ENCODE peak calls at places on chromosomes 5 and 9, in six cellular contexts. R is K562, I is astrocyte of the spinal cord, J is fibroblast of lung, C is HCT116, X is astrocyte of the cerebellum. H is an unnamed sample.

GRCh38 chr5:110441035-110441434 is 285.4 kb downstream of the TMEM232 start:
- DNase-seq in R (no peak), I (peak), J (peak), C (peak), X (peak), H (peak)

GRCh38 chr5:170746081-170746951 is 37.2 kb upstream of the GABRP start:
- DNase-seq in R (no peak), I (no peak), J (no peak), C (no peak), X (no peak), H (no peak)

GRCh38 chr5:54387659-54388232 is 67.8 kb upstream of the HSPB3 start:
- DNase-seq in R (no peak), I (peak), J (peak), C (no peak), X (no peak), H (no peak)

GRCh38 chr5:60943624-60944023 is 1.2 kb downstream of the ERCC8 start:
- DNase-seq in R (no peak), I (no peak), J (no peak), C (no peak), X (no peak), H (no peak)

GRCh38 chr9:77816641-77817341 is 168.7 kb upstream of the GNA14 start:
- DNase-seq in R (no peak), I (no peak), J (peak), C (no peak), X (no peak), H (no peak)

GRCh38 chr9:82923410-82924242 is 139.3 kb downstream of the RASEF start:
- DNase-seq in R (no peak), I (peak), J (no peak), C (no peak), X (peak), H (no peak)

GRCh38 chr9:136940526-136941230 is 3.9 kb downstream of the FBXW5 start:
- DNase-seq in R (no peak), I (no peak), J (no peak), C (no peak), X (no peak), H (no peak)

GRCh38 chr5:90949469-90950358 is 391.1 kb downstream of the ADGRV1 start:
- DNase-seq in R (no peak), I (no peak), J (no peak), C (no peak), X (no peak), H (no peak)

GRCh38 chr5:52799358-52799982 is 11.8 kb downstream of the ITGA1 start:
- DNase-seq in R (peak), I (peak), J (peak), C (no peak), X (no peak), H (peak)

GRCh38 chr9:93128715-93129224 is 5.3 kb downstream of the NINJ1 start:
- DNase-seq in R (no peak), I (no peak), J (no peak), C (no peak), X (no peak), H (no peak)

GRCh38 chr9:36470891-36471290 is 70.8 kb upstream of the RNF38 start:
- DNase-seq in R (no peak), I (peak), J (peak), C (no peak), X (no peak), H (no peak)

GRCh38 chr9:25421560-25421959 is 256.7 kb downstream of the TUSC1 start:
- DNase-seq in R (no peak), I (no peak), J (no peak), C (no peak), X (no peak), H (no peak)

GRCh38 chr5:87541033-87541432 is 128.3 kb upstream of the CCNH start:
- DNase-seq in R (no peak), I (peak), J (peak), C (peak), X (peak), H (peak)

GRCh38 chr9:113274474-113275146 is 762 bp downstream of the CDC26 start:
- DNase-seq in R (peak), I (peak), J (peak), C (peak), X (peak), H (peak)

GRCh38 chr5:179487145-179487544 is 63.2 kb upstream of the RUFY1 start:
- DNase-seq in R (no peak), I (no peak), J (no peak), C (no peak), X (no peak), H (no peak)

GRCh38 chr5:136311999-136312398 is 53.3 kb downstream of the TRPC7 start:
- DNase-seq in R (peak), I (no peak), J (no peak), C (no peak), X (no peak), H (no peak)

GRCh38 chr9:98191615-98192502 is 578 bp downstream of the CORO2A start:
- DNase-seq in R (peak), I (no peak), J (no peak), C (no peak), X (no peak), H (no peak)

GRCh38 chr5:14914603-14915277 is 43.2 kb upstream of the ANKH start:
- DNase-seq in R (no peak), I (peak), J (peak), C (no peak), X (no peak), H (peak)

GRCh38 chr5:14914193-14914592 is 42.6 kb upstream of the ANKH start:
- DNase-seq in R (no peak), I (no peak), J (no peak), C (no peak), X (no peak), H (no peak)

GRCh38 chr5:14913141-14913540 is 41.6 kb upstream of the ANKH start:
- DNase-seq in R (no peak), I (peak), J (no peak), C (no peak), X (peak), H (peak)

GRCh38 chr5:14917719-14918118 is 46.1 kb upstream of the ANKH start:
- DNase-seq in R (no peak), I (peak), J (no peak), C (no peak), X (no peak), H (no peak)

DNA sequence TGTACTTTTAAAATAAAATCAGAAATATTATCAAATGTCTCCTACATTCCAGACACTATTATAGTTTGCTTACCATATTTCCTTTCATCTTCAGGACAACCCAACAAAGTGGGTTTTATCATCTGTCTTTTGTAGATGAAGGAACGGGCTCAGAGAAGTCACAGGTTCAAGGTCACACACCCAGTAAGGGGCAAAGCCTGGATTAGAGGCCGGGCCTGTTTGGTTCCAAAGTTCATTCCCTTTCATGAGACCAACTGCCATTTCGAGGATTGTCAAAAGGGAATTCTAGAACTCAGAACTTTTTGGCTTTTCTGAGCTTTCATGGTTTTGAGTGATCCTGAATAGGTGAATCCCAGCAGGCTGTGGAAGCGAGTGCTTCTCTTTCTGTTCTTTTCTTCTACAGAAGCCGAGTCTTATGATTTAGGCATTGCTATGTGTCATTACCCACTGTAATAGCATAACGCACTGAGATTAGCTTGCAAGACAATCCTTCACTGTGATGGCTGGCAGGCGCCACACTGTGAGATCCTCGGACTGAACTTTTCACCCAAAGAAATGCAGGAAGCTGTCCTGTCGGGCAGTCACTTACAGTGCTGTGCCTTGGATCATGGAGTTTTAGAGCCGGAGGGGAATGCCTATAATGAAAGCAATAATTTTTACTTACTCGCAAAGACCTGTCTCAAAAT is 43.9 kb upstream of the ANKH start:
- DNase-seq in R (no peak), I (peak), J (peak), C (no peak), X (no peak), H (no peak)
- H3K4me3 ChIP-seq in R (no peak), I (no peak), J (no peak), C (no peak), X (no peak), H (no peak)

GRCh38 chr9:117411547-117411946 is 3.3 kb downstream of the ASTN2 start:
- DNase-seq in R (peak), I (no peak), J (no peak), C (no peak), X (peak), H (no peak)
- TF ChIP-seq CTCF in R (peak), I (peak), J (peak), C (peak), X (peak), H (peak)

DNA sequence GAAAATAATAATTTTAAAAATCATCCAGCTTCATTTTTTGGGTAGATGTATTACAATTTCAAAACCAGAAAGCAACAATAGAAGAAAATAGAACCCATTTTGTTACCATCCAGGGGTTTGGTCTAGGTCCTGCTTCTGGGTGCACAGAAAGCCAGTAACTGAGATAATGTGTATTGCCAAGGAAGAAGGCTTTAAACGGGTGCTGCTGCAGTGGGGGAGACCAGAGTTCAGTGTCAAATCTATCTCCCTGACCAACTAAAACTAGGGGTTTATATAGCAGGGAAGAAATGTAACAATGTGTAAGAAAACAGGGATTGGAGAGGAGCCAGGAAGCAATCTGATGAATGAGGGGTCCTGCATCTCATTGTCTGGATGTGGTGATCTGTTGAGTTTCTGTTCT is 17.5 kb upstream of the MPDZ start:
- DNase-seq in R (no peak), I (no peak), J (no peak), C (no peak), X (no peak), H (no peak)
- H3K4me3 ChIP-seq in R (no peak), I (no peak), J (no peak), C (no peak), X (no peak), H (no peak)

GRCh38 chr5:29002481-29002880 is 1964.1 kb upstream of the CDH9 start:
- DNase-seq in R (no peak), I (no peak), J (no peak), C (no peak), X (no peak), H (no peak)

GRCh38 chr5:29001666-29002065 is 1963.3 kb upstream of the CDH9 start:
- DNase-seq in R (no peak), I (no peak), J (no peak), C (no peak), X (no peak), H (no peak)

DNA sequence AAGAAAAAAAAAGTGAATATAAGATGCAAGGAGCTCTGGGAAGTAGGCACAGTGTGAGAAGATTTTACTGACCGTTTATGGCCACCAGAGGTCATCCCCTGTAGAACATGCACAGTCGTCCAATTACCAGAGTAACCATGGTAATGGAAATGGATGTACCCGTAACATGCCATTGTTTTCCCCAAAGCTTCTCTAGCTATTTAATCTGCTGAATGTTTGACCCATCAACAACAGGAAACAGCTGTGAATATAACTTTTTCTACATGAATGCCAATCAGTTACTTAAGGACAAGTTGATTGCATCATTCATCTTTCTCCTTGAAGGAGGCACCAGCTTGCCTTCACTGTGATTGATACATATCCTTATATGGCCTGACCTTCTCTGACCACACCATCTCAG is 1967.0 kb upstream of the CDH9 start:
- DNase-seq in R (no peak), I (peak), J (no peak), C (no peak), X (no peak), H (no peak)
- TF ChIP-seq CTCF in R (no peak), I (peak), J (no peak), C (no peak), X (no peak), H (no peak)

DNA sequence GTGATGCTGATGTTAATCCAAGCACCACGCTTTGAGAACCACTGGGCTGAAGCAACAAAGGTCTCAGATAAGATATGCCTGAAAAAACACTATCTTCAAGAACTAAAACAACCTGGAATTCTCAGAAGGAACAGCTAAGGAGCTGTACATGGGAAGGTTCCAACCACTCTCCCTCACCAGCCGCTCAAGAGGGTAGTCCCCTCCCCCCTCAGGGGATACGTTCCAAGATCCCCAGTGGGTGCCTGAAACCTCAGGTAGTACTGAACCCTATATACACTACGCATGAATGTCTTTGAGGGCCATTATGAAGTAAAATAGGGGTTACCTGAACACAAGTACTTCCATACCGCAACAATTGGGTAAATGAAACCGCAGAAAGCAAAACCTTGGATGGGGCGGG is 1.9 kb downstream of the BOD1 start:
- DNase-seq in R (no peak), I (no peak), J (no peak), C (no peak), X (no peak), H (no peak)
- H3K4me3 ChIP-seq in R (no peak), I (no peak), J (peak), C (no peak), X (peak), H (no peak)

GRCh38 chr9:23493219-23493618 is 332.8 kb downstream of the ELAVL2 start:
- DNase-seq in R (no peak), I (no peak), J (no peak), C (no peak), X (no peak), H (no peak)
- TF ChIP-seq CTCF in R (no peak), I (no peak), J (no peak), C (no peak), X (no peak), H (no peak)

GRCh38 chr9:89405832-89406231 is 87.5 kb downstream of the SECISBP2 start:
- DNase-seq in R (no peak), I (no peak), J (no peak), C (no peak), X (no peak), H (no peak)
- H3K4me3 ChIP-seq in R (no peak), I (no peak), J (no peak), C (no peak), X (no peak), H (no peak)